ENCODE peak calls at places on chromosomes 12 and 14, in nine cellular contexts. H is neural crest cell, Z is astrocyte of the spinal cord, M is AG10803, X is psoas muscle, O is omental fat pad, D is fibroblast of the aortic adventitia, V is GM13976, P is dorsolateral prefrontal cortex. W is an unnamed sample.

GRCh38 chr12:25262696-25263095 is 12.0 kb upstream of the KRAS start:
- DNase-seq in H (no peak), Z (no peak), M (no peak), X (no peak), O (no peak), D (no peak), V (no peak), P (no peak), W (no peak)

GRCh38 chr14:23869078-23869719 is 84.4 kb upstream of the DHRS4 start:
- DNase-seq in H (no peak), Z (no peak), M (no peak), X (no peak), O (no peak), D (no peak), V (no peak), P (no peak), W (no peak)

GRCh38 chr12:18965210-18965609 is 164.3 kb upstream of the PLEKHA5 start:
- DNase-seq in H (no peak), Z (no peak), M (no peak), X (no peak), O (no peak), D (no peak), V (no peak), P (no peak), W (no peak)

GRCh38 chr14:23528555-23528954 is 23.0 kb downstream of the ZFHX2 start:
- DNase-seq in H (no peak), Z (no peak), M (no peak), X (no peak), O (no peak), D (no peak), V (no peak), P (peak; percentile 65), W (no peak)

GRCh38 chr12:89731064-89731463 is 22.4 kb upstream of the ATP2B1 start:
- DNase-seq in H (no peak), Z (no peak), M (no peak), X (no peak), O (no peak), D (peak; percentile 27), V (no peak), P (no peak), W (no peak)

GRCh38 chr14:77002889-77003288 is 25.6 kb downstream of the IRF2BPL start:
- DNase-seq in H (no peak), Z (no peak), M (no peak), X (no peak), O (no peak), D (no peak), V (no peak), P (no peak), W (no peak)

GRCh38 chr12:21828779-21829178 is 54.3 kb upstream of the KCNJ8 start:
- DNase-seq in H (no peak), Z (no peak), M (peak; percentile 68), X (peak; percentile 16), O (no peak), D (peak; percentile 26), V (no peak), P (no peak), W (peak; percentile 62)

GRCh38 chr12:27951898-27952297 is 20.6 kb downstream of the PTHLH start:
- DNase-seq in H (no peak), Z (no peak), M (no peak), X (no peak), O (no peak), D (no peak), V (no peak), P (no peak), W (no peak)

GRCh38 chr12:3750616-3751015 is 2.3 kb downstream of the CRACR2A start:
- DNase-seq in H (no peak), Z (no peak), M (no peak), X (no peak), O (no peak), D (no peak), V (no peak), P (no peak), W (no peak)

GRCh38 chr12:55743967-55744931 is 1.3 kb downstream of the GDF11 start:
- DNase-seq in H (no peak), Z (no peak), M (no peak), X (no peak), O (no peak), D (no peak), V (no peak), P (no peak), W (no peak)

GRCh38 chr14:68553326-68553725 is 239.5 kb downstream of the ZFP36L1 start:
- DNase-seq in H (no peak), Z (no peak), M (no peak), X (no peak), O (no peak), D (peak; percentile 53), V (no peak), P (no peak), W (peak; percentile 54)

DNA sequence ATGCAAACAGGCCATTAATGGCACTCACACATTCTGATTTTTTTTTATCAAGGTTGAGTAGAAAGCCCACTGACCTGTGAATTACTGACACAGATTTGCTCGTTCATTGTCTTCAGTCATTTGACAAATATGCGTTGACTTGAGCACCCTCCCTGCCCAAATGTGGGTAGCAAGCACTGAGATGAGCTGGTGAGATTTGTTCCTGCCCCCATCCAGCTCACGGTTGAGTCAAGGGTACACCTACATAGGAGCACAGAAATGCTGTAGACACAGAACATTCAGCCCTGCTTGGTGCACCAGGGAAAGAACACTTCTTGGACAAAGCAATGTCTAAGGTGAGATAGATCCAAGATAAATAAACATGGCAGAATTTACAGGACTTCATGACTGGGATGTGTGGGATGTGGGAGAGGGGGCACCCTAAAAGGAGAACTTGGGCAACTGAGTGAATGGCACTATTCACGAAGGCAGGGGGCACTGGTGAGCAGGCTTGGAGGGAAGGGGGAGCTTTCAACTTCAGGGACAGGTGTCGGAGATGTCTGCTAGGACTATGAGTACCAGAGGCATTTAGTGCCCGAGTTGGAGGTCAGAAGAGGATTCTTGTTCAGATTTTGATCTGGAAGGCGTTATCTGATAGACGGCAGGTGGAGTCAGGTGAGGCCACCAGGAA is 213.4 kb downstream of the VRK1 start:
- DNase-seq in H (no peak), Z (no peak), M (no peak), X (no peak), O (no peak), D (no peak), V (no peak), P (no peak), W (no peak)
- TF ChIP-seq CTCF in H (peak; percentile 19), Z (no peak), M (no peak), X (no peak), O (no peak), D (no peak), V (peak; percentile 6), P (no peak), W (no peak)

DNA sequence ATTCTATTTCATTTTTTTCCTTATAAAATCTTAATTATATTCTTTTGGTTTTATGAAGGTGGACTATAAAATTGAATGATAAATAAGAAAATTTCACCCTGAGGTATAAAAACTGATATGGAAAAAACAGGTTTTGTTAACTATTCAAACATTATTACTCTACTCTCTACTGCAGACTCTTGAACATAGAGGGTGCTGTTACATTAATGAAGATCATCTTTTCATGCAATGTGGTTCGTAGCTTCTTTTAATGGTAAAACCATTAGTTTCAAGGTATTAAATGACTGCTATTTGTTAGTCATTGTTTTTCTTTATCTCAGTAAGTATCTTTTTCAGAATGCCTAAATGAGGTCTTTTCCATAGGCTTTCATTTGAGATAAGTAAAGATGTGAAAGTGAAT is 510.4 kb downstream of the SLC16A7 start:
- DNase-seq in H (no peak), Z (peak; percentile 37), M (peak; percentile 25), X (no peak), O (no peak), D (peak; percentile 53), V (no peak), P (no peak), W (no peak)
- TF ChIP-seq CTCF in H (peak; percentile 42), Z (peak; percentile 36), M (peak; percentile 54), X (no peak), O (no peak), D (peak; percentile 48), V (no peak), P (no peak), W (no peak)

GRCh38 chr14:74459289-74459946 is 33.4 kb upstream of the SYNDIG1L start:
- DNase-seq in H (peak; percentile 43), Z (peak; percentile 51), M (peak; percentile 69), X (peak; percentile 39), O (no peak), D (peak; percentile 56), V (peak; percentile 64), P (no peak), W (peak; percentile 24)
- TF ChIP-seq CTCF in H (peak; percentile 57), Z (peak; percentile 84), M (peak; percentile 76), X (peak; percentile 57), O (no peak), D (peak; percentile 77), V (peak; percentile 42), P (peak; percentile 27), W (peak; percentile 58)

GRCh38 chr12:123043536-123044001 is 63.1 kb downstream of the ARL6IP4 start:
- DNase-seq in H (peak; percentile 45), Z (peak; percentile 94), M (peak; percentile 96), X (peak; percentile 82), O (no peak), D (peak; percentile 91), V (peak; percentile 72), P (peak; percentile 75), W (peak; percentile 86)
- TF ChIP-seq CTCF in H (peak; percentile 71), Z (peak; percentile 91), M (peak; percentile 83), X (peak; percentile 72), O (no peak), D (peak; percentile 82), V (peak; percentile 84), P (peak; percentile 67), W (peak; percentile 67)

GRCh38 chr12:111893287-111893686 is 51.3 kb downstream of the MAPKAPK5 start:
- DNase-seq in H (no peak), Z (peak; percentile 12), M (peak; percentile 7), X (no peak), O (no peak), D (no peak), V (no peak), P (no peak), W (no peak)
- TF ChIP-seq CTCF in H (no peak), Z (no peak), M (no peak), X (no peak), O (no peak), D (no peak), V (no peak), P (no peak), W (no peak)

DNA sequence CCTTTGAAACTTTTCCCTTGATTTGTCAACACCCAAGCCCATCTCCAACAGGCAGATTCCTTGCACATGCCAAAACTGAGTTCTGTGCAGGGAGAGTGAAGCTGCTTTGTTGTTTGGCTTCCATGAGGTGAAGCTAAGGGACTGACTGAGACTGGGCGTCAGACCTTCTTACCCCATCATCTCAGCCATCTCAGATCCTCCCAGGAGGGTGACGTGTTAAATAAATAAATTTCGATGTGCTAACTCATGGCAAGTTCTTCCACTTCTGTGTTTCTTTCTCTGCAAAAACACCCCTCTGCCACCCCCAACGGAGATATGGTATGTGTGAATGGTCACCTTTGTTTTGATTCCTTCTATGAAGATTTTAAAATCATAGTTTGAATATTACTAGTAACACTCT is 17.8 kb downstream of the UTP20 start:
- DNase-seq in H (no peak), Z (peak; percentile 71), M (peak; percentile 1), X (no peak), O (no peak), D (peak; percentile 19), V (no peak), P (no peak), W (no peak)
- TF ChIP-seq CTCF in H (no peak), Z (no peak), M (no peak), X (no peak), O (no peak), D (no peak), V (no peak), P (no peak), W (no peak)

W was measured in gastrocnemius medialis.